ENCODE peak calls at places on chromosome 11, in seven cellular contexts. W, G, A, I, D, Q and S are unnamed samples.

GRCh38 chr11:79331251-79331901 is 109.5 kb downstream of the TENM4 start:
- DNase-seq in G (no peak), I (no peak), Q (no peak), W (no peak), D (no peak), A (no peak), S (no peak)

GRCh38 chr11:118998388-118998717 is 415 bp downstream of the CENATAC start:
- DNase-seq in D (no peak), A (no peak), Q (peak; percentile 13), G (peak; percentile 36), I (no peak), W (no peak), S (no peak)

GRCh38 chr11:17743808-17744119 is 9.2 kb downstream of the KCNC1 start:
- DNase-seq in Q (no peak), G (peak; percentile 40), W (no peak), I (peak; percentile 44), D (no peak), A (no peak), S (no peak)

GRCh38 chr11:62999649-63000048 is 14.9 kb upstream of the SLC22A6 start:
- DNase-seq in G (no peak), W (no peak), Q (no peak), A (no peak), D (no peak), I (no peak), S (no peak)

GRCh38 chr11:62850911-62851806 is 11.8 kb upstream of the WDR74 start:
- DNase-seq in Q (no peak), W (no peak), G (no peak), D (no peak), A (no peak), I (no peak), S (no peak)

GRCh38 chr11:10514210-10514609 is 26.8 kb downstream of the RNF141 start:
- DNase-seq in W (no peak), G (peak; percentile 64), D (no peak), A (no peak), Q (no peak), I (no peak), S (no peak)

GRCh38 chr11:126929186-126930085 is 71.1 kb downstream of the KIRREL3 start:
- DNase-seq in D (no peak), W (no peak), Q (no peak), G (peak; percentile 86), A (no peak), I (no peak), S (peak; percentile 57)

GRCh38 chr11:17986007-17986710 is 26.7 kb downstream of the SERGEF start:
- DNase-seq in W (no peak), D (peak; percentile 23), I (no peak), Q (no peak), A (no peak), G (peak; percentile 94), S (peak; percentile 47)

GRCh38 chr11:68506908-68507307 is 46.4 kb downstream of the PPP6R3 start:
- DNase-seq in I (no peak), G (peak; percentile 18), Q (no peak), A (no peak), W (no peak), D (no peak), S (no peak)

GRCh38 chr11:33329705-33330329 is 72.6 kb downstream of the HIPK3 start:
- DNase-seq in W (no peak), D (no peak), I (no peak), G (peak; percentile 75), Q (peak; percentile 45), A (peak; percentile 16), S (no peak)

GRCh38 chr11:119094816-119095065 is 6.9 kb downstream of the DPAGT1 start:
- DNase-seq in D (peak; percentile 86), Q (peak; percentile 79), I (peak; percentile 94), A (no peak), G (peak; percentile 93), W (peak; percentile 83), S (no peak)

GRCh38 chr11:30585067-30585891 is 874 bp downstream of the MPPED2 start:
- DNase-seq in W (peak; percentile 32), A (no peak), Q (peak; percentile 20), D (peak; percentile 32), G (peak; percentile 13), I (peak; percentile 64), S (no peak)

GRCh38 chr11:115871161-115871750 is 367.0 kb upstream of the CADM1 start:
- DNase-seq in A (no peak), W (no peak), G (no peak), D (no peak), Q (no peak), I (no peak), S (no peak)

GRCh38 chr11:61919113-61919840 is 1.9 kb upstream of the RAB3IL1 start:
- DNase-seq in A (no peak), I (no peak), Q (no peak), D (no peak), W (no peak), G (no peak), S (no peak)

GRCh38 chr11:58075781-58076180 is 45.0 kb downstream of the OR6Q1 start:
- DNase-seq in I (no peak), W (no peak), A (no peak), Q (no peak), D (no peak), G (peak; percentile 76), S (no peak)

GRCh38 chr11:73965764-73966121 is 14.9 kb downstream of the DNAJB13 start:
- DNase-seq in G (no peak), W (no peak), Q (no peak), I (no peak), D (no peak), A (no peak), S (no peak)

GRCh38 chr11:92569717-92570116 is 345.1 kb downstream of the FAT3 start:
- DNase-seq in I (no peak), Q (no peak), G (no peak), D (no peak), A (no peak), W (no peak), S (no peak)

GRCh38 chr11:70087446-70088167 is 9.5 kb downstream of the ANO1 start:
- DNase-seq in D (no peak), G (no peak), I (peak; percentile 57), A (no peak), Q (no peak), W (no peak), S (no peak)

GRCh38 chr11:127052420-127052819 is 51.9 kb upstream of the KIRREL3 start:
- DNase-seq in A (peak; percentile 5), G (peak; percentile 25), Q (no peak), D (no peak), I (no peak), W (no peak), S (no peak)

GRCh38 chr11:106281455-106282173 is 204.2 kb downstream of the AASDHPPT start:
- DNase-seq in I (no peak), A (peak; percentile 80), Q (no peak), G (peak; percentile 88), W (no peak), D (no peak), S (peak; percentile 31)

GRCh38 chr11:78429667-78430066 is 12.0 kb upstream of the GAB2 start:
- DNase-seq in Q (no peak), D (no peak), W (no peak), G (no peak), I (no peak), A (no peak), S (no peak)

GRCh38 chr11:17738350-17739207 is 4.0 kb downstream of the KCNC1 start:
- DNase-seq in W (no peak), G (no peak), Q (no peak), A (no peak), D (no peak), I (peak; percentile 52), S (no peak)

GRCh38 chr11:22703561-22703960 is 37.1 kb downstream of the GAS2 start:
- DNase-seq in W (no peak), Q (no peak), A (peak; percentile 42), G (no peak), I (no peak), D (no peak), S (no peak)

GRCh38 chr11:130418756-130419155 is 9.7 kb downstream of the ADAMTS8 start:
- DNase-seq in Q (no peak), I (peak; percentile 66), A (no peak), G (peak; percentile 42), W (peak; percentile 76), D (no peak), S (no peak)

GRCh38 chr11:11373934-11374333 is 20.9 kb upstream of the CSNK2A3 start:
- DNase-seq in I (no peak), Q (no peak), A (no peak), D (no peak), W (no peak), G (no peak), S (no peak)

DNA sequence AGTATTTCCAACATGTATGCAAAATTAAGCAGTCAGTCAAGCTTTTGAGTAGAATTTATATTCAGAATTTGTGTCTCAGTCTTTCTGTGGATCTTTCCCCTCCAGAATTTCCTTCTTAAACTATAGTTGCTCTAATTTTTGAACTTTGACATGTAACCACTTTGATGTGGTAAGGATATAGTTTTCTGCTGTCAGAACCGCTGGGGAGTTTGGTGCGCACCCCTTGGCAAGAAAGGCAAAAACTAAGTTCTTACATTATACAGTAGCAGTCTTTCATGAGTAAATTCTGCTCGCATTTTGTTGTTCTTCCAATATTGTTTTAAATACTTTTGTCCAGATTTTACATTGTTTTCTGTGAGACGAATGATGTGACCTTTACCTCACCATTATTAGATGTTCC is 105.9 kb downstream of the TMEM135 start:
- DNase-seq in Q (no peak), I (no peak), A (no peak), W (no peak), G (no peak), D (no peak), S (no peak)
- H3K4me3 ChIP-seq in Q (no peak overlapping the region), I (no peak overlapping the region), A (no peak overlapping the region), W (no peak overlapping the region), G (no peak overlapping the region), D (no peak overlapping the region), S (no peak overlapping the region)

GRCh38 chr11:65266210-65266609 is 4.4 kb downstream of the POLA2 start:
- DNase-seq in D (no peak), A (no peak), W (no peak), Q (no peak), G (no peak), I (no peak), S (no peak)
- H3K36me3 ChIP-seq in D (peaks cover 23% of the 10 kb centered on the region), A (no peaks in the 10 kb centered on the region), W (no peaks in the 10 kb centered on the region), Q (no peaks in the 10 kb centered on the region), G (peaks cover 7% of the 10 kb centered on the region), I (peaks cover 34% of the 10 kb centered on the region), S (no peaks in the 10 kb centered on the region)

GRCh38 chr11:2447951-2448650 is 3.3 kb downstream of the KCNQ1 start:
- DNase-seq in Q (no peak), I (no peak), G (no peak), A (no peak), D (no peak), W (no peak), S (no peak)
- H3K27me3 ChIP-seq in Q (peaks cover 3% of the 10 kb centered on the region), I (peaks cover 9% of the 10 kb centered on the region), G (peaks cover 44% of the 10 kb centered on the region), A (peaks cover 45% of the 10 kb centered on the region), D (peaks cover 93% of the 10 kb centered on the region), W (no peaks in the 10 kb centered on the region), S (peaks cover 22% of the 10 kb centered on the region)

DNA sequence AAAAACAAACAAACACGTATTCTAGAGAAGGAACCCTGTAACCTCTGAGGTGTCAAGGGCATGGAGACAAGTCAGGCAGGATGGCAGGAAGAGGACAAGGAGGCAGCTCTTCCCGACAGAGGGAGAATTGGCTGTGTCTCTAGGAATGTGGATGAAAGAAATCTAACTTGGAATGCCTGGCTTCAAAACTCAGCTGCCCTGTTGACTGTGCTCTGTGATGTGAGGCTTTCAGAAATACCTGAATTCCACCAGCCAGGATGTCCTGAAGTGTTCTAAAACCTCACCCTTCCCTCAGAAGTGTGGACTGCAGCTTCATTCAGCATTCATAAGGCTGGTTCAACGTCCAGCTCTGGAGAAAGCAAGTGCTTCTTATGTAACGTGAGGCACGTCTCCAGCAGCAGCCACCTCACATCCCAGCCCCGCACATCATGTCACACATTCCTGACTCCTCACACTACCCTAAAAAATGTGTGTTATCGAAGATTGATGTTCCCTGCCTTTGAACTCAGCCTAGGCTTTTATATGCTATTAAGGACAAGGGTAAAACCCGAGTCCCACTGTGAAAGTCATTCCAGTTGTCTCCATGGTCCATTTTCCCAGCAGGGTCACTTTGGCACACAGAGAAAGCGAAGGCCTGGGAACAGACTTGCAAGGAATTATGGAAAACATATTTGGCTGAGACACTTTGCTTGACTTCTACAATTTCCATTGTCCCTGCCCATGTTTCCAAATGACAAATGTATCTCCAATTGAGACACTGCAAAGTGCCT is 398.8 kb downstream of the ETS1 start:
- DNase-seq in D (no peak), Q (no peak), I (no peak), G (peak; percentile 60), W (no peak), A (no peak), S (no peak)
- H3K4me3 ChIP-seq in D (no peak overlapping the region), Q (no peak overlapping the region), I (no peak overlapping the region), G (no peak overlapping the region), W (no peak overlapping the region), A (no peak overlapping the region), S (no peak overlapping the region)